ENCODE peak calls at places on chromosomes 11 and 22, in six cellular contexts. One of them, this sample, is unnamed.

GRCh38 chr11:14908214-14908880 is 16.3 kb upstream of the CYP2R1 start:
- DNase-seq in astrocyte: peak; percentile 23
- DNase-seq in activated T-helper 1 cell treated with anti-CD3 and anti-CD28 coated beads, Interleukin-2, amount 50 U/mL, for 16 hours: no peak
- DNase-seq in M059J: peak; percentile 56
- DNase-seq in GM03348: peak; percentile 44
- DNase-seq in osteocyte: no peak
- DNase-seq in this sample: no peak

GRCh38 chr11:68214173-68215086 is 1.3 kb upstream of the KMT5B start:
- DNase-seq in M059J: peak; percentile 10
- DNase-seq in astrocyte: no peak
- DNase-seq in activated T-helper 1 cell treated with anti-CD3 and anti-CD28 coated beads, Interleukin-2, amount 50 U/mL, for 16 hours: no peak
- DNase-seq in osteocyte: no peak
- DNase-seq in GM03348: no peak
- DNase-seq in this sample: no peak

GRCh38 chr22:44441401-44442185 is 56.4 kb downstream of the RTL6 start:
- DNase-seq in astrocyte: no peak
- DNase-seq in GM03348: no peak
- DNase-seq in activated T-helper 1 cell treated with anti-CD3 and anti-CD28 coated beads, Interleukin-2, amount 50 U/mL, for 16 hours: no peak
- DNase-seq in osteocyte: no peak
- DNase-seq in M059J: no peak
- DNase-seq in this sample: no peak

GRCh38 chr11:109728056-109728455 is 306.1 kb downstream of the C11orf87 start:
- DNase-seq in activated T-helper 1 cell treated with anti-CD3 and anti-CD28 coated beads, Interleukin-2, amount 50 U/mL, for 16 hours: no peak
- DNase-seq in astrocyte: no peak
- DNase-seq in osteocyte: no peak
- DNase-seq in M059J: peak; percentile 84
- DNase-seq in GM03348: no peak
- DNase-seq in this sample: no peak

GRCh38 chr11:59801981-59802638 is 8.5 kb downstream of the MRPL16 start:
- DNase-seq in GM03348: peak; percentile 42
- DNase-seq in osteocyte: no peak
- DNase-seq in astrocyte: peak; percentile 22
- DNase-seq in activated T-helper 1 cell treated with anti-CD3 and anti-CD28 coated beads, Interleukin-2, amount 50 U/mL, for 16 hours: no peak
- DNase-seq in M059J: peak; percentile 54
- DNase-seq in this sample: no peak

GRCh38 chr11:10573028-10573427 is 4.6 kb upstream of the LYVE1 start:
- DNase-seq in activated T-helper 1 cell treated with anti-CD3 and anti-CD28 coated beads, Interleukin-2, amount 50 U/mL, for 16 hours: no peak
- DNase-seq in M059J: no peak
- DNase-seq in osteocyte: no peak
- DNase-seq in astrocyte: no peak
- DNase-seq in GM03348: no peak
- DNase-seq in this sample: no peak

GRCh38 chr11:106495046-106495445 is 417.6 kb downstream of the AASDHPPT start:
- DNase-seq in M059J: peak; percentile 64
- DNase-seq in activated T-helper 1 cell treated with anti-CD3 and anti-CD28 coated beads, Interleukin-2, amount 50 U/mL, for 16 hours: no peak
- DNase-seq in astrocyte: peak; percentile 55
- DNase-seq in GM03348: no peak
- DNase-seq in osteocyte: no peak
- DNase-seq in this sample: no peak

GRCh38 chr11:69368119-69368880 is 74.3 kb downstream of the MYEOV start:
- DNase-seq in astrocyte: no peak
- DNase-seq in activated T-helper 1 cell treated with anti-CD3 and anti-CD28 coated beads, Interleukin-2, amount 50 U/mL, for 16 hours: no peak
- DNase-seq in M059J: no peak
- DNase-seq in GM03348: no peak
- DNase-seq in osteocyte: no peak
- DNase-seq in this sample: no peak

GRCh38 chr11:111665779-111666178 is 63.5 kb downstream of the SIK2 start:
- DNase-seq in osteocyte: no peak
- DNase-seq in M059J: peak; percentile 41
- DNase-seq in astrocyte: peak; percentile 46
- DNase-seq in activated T-helper 1 cell treated with anti-CD3 and anti-CD28 coated beads, Interleukin-2, amount 50 U/mL, for 16 hours: no peak
- DNase-seq in GM03348: no peak
- DNase-seq in this sample: peak; percentile 11

GRCh38 chr22:49689255-49689770 is 138.4 kb downstream of the BRD1 start:
- DNase-seq in M059J: no peak
- DNase-seq in GM03348: no peak
- DNase-seq in astrocyte: no peak
- DNase-seq in activated T-helper 1 cell treated with anti-CD3 and anti-CD28 coated beads, Interleukin-2, amount 50 U/mL, for 16 hours: no peak
- DNase-seq in osteocyte: peak; percentile 63
- DNase-seq in this sample: no peak

GRCh38 chr11:63530021-63530420 is 6.6 kb upstream of the PLAAT4 start:
- DNase-seq in osteocyte: no peak
- DNase-seq in astrocyte: no peak
- DNase-seq in activated T-helper 1 cell treated with anti-CD3 and anti-CD28 coated beads, Interleukin-2, amount 50 U/mL, for 16 hours: no peak
- DNase-seq in GM03348: no peak
- DNase-seq in M059J: no peak
- DNase-seq in this sample: no peak

GRCh38 chr11:114307524-114308203 is 11.5 kb downstream of the NNMT start:
- DNase-seq in activated T-helper 1 cell treated with anti-CD3 and anti-CD28 coated beads, Interleukin-2, amount 50 U/mL, for 16 hours: no peak
- DNase-seq in M059J: peak; percentile 92
- DNase-seq in astrocyte: peak; percentile 89
- DNase-seq in osteocyte: no peak
- DNase-seq in GM03348: peak; percentile 67
- DNase-seq in this sample: no peak

GRCh38 chr11:85483861-85484260 is 143.3 kb downstream of the DLG2 start:
- DNase-seq in M059J: no peak
- DNase-seq in GM03348: no peak
- DNase-seq in activated T-helper 1 cell treated with anti-CD3 and anti-CD28 coated beads, Interleukin-2, amount 50 U/mL, for 16 hours: no peak
- DNase-seq in astrocyte: peak; percentile 19
- DNase-seq in osteocyte: no peak
- DNase-seq in this sample: peak; percentile 9

GRCh38 chr11:19984048-19984742 is 176.1 kb downstream of the DBX1 start:
- DNase-seq in M059J: no peak
- DNase-seq in activated T-helper 1 cell treated with anti-CD3 and anti-CD28 coated beads, Interleukin-2, amount 50 U/mL, for 16 hours: no peak
- DNase-seq in astrocyte: no peak
- DNase-seq in osteocyte: no peak
- DNase-seq in GM03348: no peak
- DNase-seq in this sample: no peak

GRCh38 chr22:47174096-47174495 is 411.6 kb downstream of the TBC1D22A start:
- DNase-seq in activated T-helper 1 cell treated with anti-CD3 and anti-CD28 coated beads, Interleukin-2, amount 50 U/mL, for 16 hours: no peak
- DNase-seq in astrocyte: no peak
- DNase-seq in M059J: no peak
- DNase-seq in osteocyte: no peak
- DNase-seq in GM03348: no peak
- DNase-seq in this sample: no peak

GRCh38 chr22:36224245-36224644 is 15.1 kb downstream of the APOL2 start:
- DNase-seq in osteocyte: no peak
- DNase-seq in activated T-helper 1 cell treated with anti-CD3 and anti-CD28 coated beads, Interleukin-2, amount 50 U/mL, for 16 hours: no peak
- DNase-seq in astrocyte: no peak
- DNase-seq in M059J: no peak
- DNase-seq in GM03348: no peak
- DNase-seq in this sample: no peak

GRCh38 chr11:32131321-32131720 is 40.4 kb downstream of the RCN1 start:
- DNase-seq in M059J: peak; percentile 85
- DNase-seq in GM03348: no peak
- DNase-seq in activated T-helper 1 cell treated with anti-CD3 and anti-CD28 coated beads, Interleukin-2, amount 50 U/mL, for 16 hours: no peak
- DNase-seq in astrocyte: peak; percentile 42
- DNase-seq in osteocyte: no peak
- DNase-seq in this sample: no peak

GRCh38 chr11:125326126-125326525 is 161.6 kb downstream of the PKNOX2 start:
- DNase-seq in osteocyte: no peak
- DNase-seq in M059J: no peak
- DNase-seq in GM03348: no peak
- DNase-seq in astrocyte: no peak
- DNase-seq in activated T-helper 1 cell treated with anti-CD3 and anti-CD28 coated beads, Interleukin-2, amount 50 U/mL, for 16 hours: no peak
- DNase-seq in this sample: no peak

GRCh38 chr11:15551897-15552851 is 437.5 kb downstream of the INSC start:
- DNase-seq in osteocyte: no peak
- DNase-seq in M059J: no peak
- DNase-seq in GM03348: no peak
- DNase-seq in astrocyte: no peak
- DNase-seq in activated T-helper 1 cell treated with anti-CD3 and anti-CD28 coated beads, Interleukin-2, amount 50 U/mL, for 16 hours: no peak
- DNase-seq in this sample: no peak

GRCh38 chr22:40377931-40378330 is 7.5 kb downstream of the SGSM3 start:
- DNase-seq in M059J: no peak
- DNase-seq in GM03348: no peak
- DNase-seq in astrocyte: no peak
- DNase-seq in osteocyte: no peak
- DNase-seq in activated T-helper 1 cell treated with anti-CD3 and anti-CD28 coated beads, Interleukin-2, amount 50 U/mL, for 16 hours: no peak
- DNase-seq in this sample: no peak

GRCh38 chr11:92482502-92482901 is 257.9 kb downstream of the FAT3 start:
- DNase-seq in osteocyte: no peak
- DNase-seq in GM03348: no peak
- DNase-seq in activated T-helper 1 cell treated with anti-CD3 and anti-CD28 coated beads, Interleukin-2, amount 50 U/mL, for 16 hours: no peak
- DNase-seq in M059J: no peak
- DNase-seq in astrocyte: no peak
- DNase-seq in this sample: no peak

GRCh38 chr11:68581439-68581838 is 102.9 kb upstream of the GAL start:
- DNase-seq in M059J: no peak
- DNase-seq in GM03348: no peak
- DNase-seq in astrocyte: no peak
- DNase-seq in activated T-helper 1 cell treated with anti-CD3 and anti-CD28 coated beads, Interleukin-2, amount 50 U/mL, for 16 hours: no peak
- DNase-seq in osteocyte: no peak
- DNase-seq in this sample: no peak

GRCh38 chr22:44628273-44628672 is 73.7 kb upstream of the PRR5 start:
- DNase-seq in osteocyte: no peak
- DNase-seq in activated T-helper 1 cell treated with anti-CD3 and anti-CD28 coated beads, Interleukin-2, amount 50 U/mL, for 16 hours: no peak
- DNase-seq in astrocyte: no peak
- DNase-seq in GM03348: no peak
- DNase-seq in M059J: no peak
- DNase-seq in this sample: no peak

GRCh38 chr22:47042861-47043496 is 280.5 kb downstream of the TBC1D22A start:
- DNase-seq in osteocyte: no peak
- DNase-seq in GM03348: no peak
- DNase-seq in activated T-helper 1 cell treated with anti-CD3 and anti-CD28 coated beads, Interleukin-2, amount 50 U/mL, for 16 hours: no peak
- DNase-seq in astrocyte: no peak
- DNase-seq in M059J: no peak
- DNase-seq in this sample: no peak